ENCODE peak calls at places on chromosomes 11 and 22, in five cellular contexts. Z, O, F, X and Y are unnamed samples.

GRCh38 chr11:8962827-8963226 is 1.4 kb downstream of the TMEM9B start:
- DNase-seq in O (no peak), X (no peak), Z (no peak), F (no peak), Y (no peak)

GRCh38 chr11:34614334-34615113 is 6.4 kb upstream of the EHF start:
- DNase-seq in O (no peak), F (no peak), Z (no peak), X (no peak), Y (peak; percentile 26)

GRCh38 chr22:49023161-49023878 is 804.4 kb downstream of the BRD1 start:
- DNase-seq in X (no peak), F (no peak), Z (no peak), O (no peak), Y (no peak)

GRCh38 chr11:104883342-104883741 is 14.9 kb downstream of the CASP12 start:
- DNase-seq in F (no peak), O (no peak), Z (no peak), X (no peak), Y (no peak)

GRCh38 chr11:13140873-13141655 is 131.9 kb downstream of the RASSF10 start:
- DNase-seq in Z (no peak), O (no peak), F (no peak), X (no peak), Y (no peak)

GRCh38 chr22:19494001-19494560 is 14.4 kb downstream of the CDC45 start:
- DNase-seq in X (no peak), F (no peak), O (no peak), Z (no peak), Y (no peak)

GRCh38 chr22:24841261-24841660 is 35.2 kb downstream of the SGSM1 start:
- DNase-seq in F (no peak), O (no peak), X (no peak), Z (no peak), Y (no peak)

GRCh38 chr11:67351275-67352005 is 1.9 kb downstream of the POLD4 start:
- DNase-seq in O (peak; percentile 48), X (peak; percentile 44), F (peak; percentile 84), Z (no peak), Y (no peak)

GRCh38 chr22:42967933-42968332 is 47.0 kb downstream of the PACSIN2 start:
- DNase-seq in Z (no peak), O (no peak), X (no peak), F (peak; percentile 35), Y (no peak)

GRCh38 chr22:26835929-26836528 is 178.6 kb downstream of the MIAT start:
- DNase-seq in X (peak; percentile 59), O (peak; percentile 43), F (peak; percentile 52), Z (no peak), Y (no peak)

GRCh38 chr11:118074785-118075184 is 2.1 kb upstream of the TMPRSS4 start:
- DNase-seq in Z (no peak), X (no peak), O (no peak), F (no peak), Y (no peak)

GRCh38 chr22:29426476-29426875 is 11.9 kb upstream of the RFPL1 start:
- DNase-seq in F (no peak), O (no peak), Z (no peak), X (no peak), Y (no peak)

GRCh38 chr11:67315325-67315909 is 12.1 kb downstream of the SSH3 start:
- DNase-seq in Z (no peak), O (no peak), X (no peak), F (no peak), Y (no peak)

GRCh38 chr11:120255519-120255866 is 15.6 kb downstream of the POU2F3 start:
- DNase-seq in Z (no peak), F (no peak), X (no peak), O (no peak), Y (no peak)

GRCh38 chr11:23310276-23310675 is 450.0 kb upstream of the CCDC179 start:
- DNase-seq in O (peak; percentile 50), F (peak; percentile 74), X (no peak), Z (no peak), Y (peak; percentile 23)

GRCh38 chr11:2534131-2534956 is 89.5 kb downstream of the KCNQ1 start:
- DNase-seq in Z (no peak), O (no peak), F (no peak), X (no peak), Y (no peak)

GRCh38 chr11:68331338-68331947 is 19.1 kb downstream of the LRP5 start:
- DNase-seq in Z (no peak), X (no peak), F (no peak), O (no peak), Y (no peak)

GRCh38 chr11:127895776-127896175 is 691.6 kb downstream of the ETS1 start:
- DNase-seq in O (no peak), X (no peak), F (no peak), Z (no peak), Y (no peak)

GRCh38 chr11:74870485-74870884 is 78.4 kb downstream of the XRRA1 start:
- DNase-seq in Z (no peak), F (peak; percentile 72), O (peak; percentile 57), X (no peak), Y (no peak)

GRCh38 chr11:108873938-108874337 is 209.1 kb downstream of the DDX10 start:
- DNase-seq in Z (no peak), X (no peak), F (peak; percentile 64), O (peak; percentile 51), Y (no peak)

GRCh38 chr11:118884613-118885274 is 1.1 kb downstream of the CXCR5 start:
- DNase-seq in O (no peak), F (no peak), X (no peak), Z (no peak), Y (no peak)

GRCh38 chr22:25680949-25681348 is 61.0 kb upstream of the MYO18B start:
- DNase-seq in Z (no peak), X (no peak), F (no peak), O (no peak), Y (peak; percentile 47)

GRCh38 chr11:94849836-94850235 is 81.7 kb downstream of the AMOTL1 start:
- DNase-seq in F (peak; percentile 29), X (no peak), Z (no peak), O (no peak), Y (no peak)

GRCh38 chr11:95831198-95831883 is 41.0 kb downstream of the CEP57 start:
- DNase-seq in F (peak; percentile 88), X (no peak), Z (no peak), O (peak; percentile 80), Y (peak; percentile 31)

GRCh38 chr11:8330416-8330815 is 66.7 kb upstream of the LMO1 start:
- DNase-seq in Z (no peak), X (no peak), F (peak; percentile 19), O (no peak), Y (no peak)

GRCh38 chr11:46238078-46238966 is 39.1 kb upstream of the CREB3L1 start:
- DNase-seq in O (peak; percentile 33), X (peak; percentile 46), F (peak; percentile 60), Z (peak; percentile 8), Y (no peak)

GRCh38 chr11:10302744-10303557 is 1.9 kb upstream of the ADM start:
- DNase-seq in X (peak; percentile 37), Z (peak; percentile 79), O (peak; percentile 58), F (peak; percentile 75), Y (no peak)

GRCh38 chr11:22244986-22245592 is 52.2 kb downstream of the ANO5 start:
- DNase-seq in F (peak; percentile 39), X (peak; percentile 7), O (no peak), Z (peak; percentile 9), Y (peak; percentile 4)

GRCh38 chr11:26227311-26227710 is 104.6 kb upstream of the ANO3 start:
- DNase-seq in O (peak; percentile 82), F (peak; percentile 75), Z (no peak), X (no peak), Y (peak; percentile 73)

GRCh38 chr11:71451596-71452353 is 1.2 kb upstream of the NADSYN1 start:
- DNase-seq in O (no peak), F (no peak), Z (no peak), X (no peak), Y (no peak)

GRCh38 chr11:31045335-31045734 is 324.2 kb downstream of the DCDC1 start:
- DNase-seq in X (no peak), Z (no peak), O (no peak), F (no peak), Y (no peak)

GRCh38 chr11:35281169-35281591 is 138.2 kb downstream of the SLC1A2 start:
- DNase-seq in O (no peak), Z (no peak), F (no peak), X (no peak), Y (no peak)

GRCh38 chr11:18046116-18046777 is at the start of gene TPH1:
- DNase-seq in X (peak; percentile 51), F (peak; percentile 32), O (peak; percentile 8), Z (peak; percentile 9), Y (no peak)